ENCODE peak calls at places on chromosomes 5 and 9, in nine cellular contexts. Y is endothelial cell, S is omental fat pad, U is AG04450, C is GM13976, N is PC-3, J is bronchial epithelial cell, M is fibroblast of lung, Z is choroid plexus epithelial cell. O is an unnamed sample.

GRCh38 chr9:97470076-97470475 is 31.4 kb upstream of the TMOD1 start:
- DNase-seq in S (no peak), J (peak), Z (no peak), N (peak), M (no peak), Y (no peak), C (no peak), U (no peak), O (peak)

GRCh38 chr5:108381034-108381954 is 604 bp downstream of the FBXL17 start:
- DNase-seq in U (no peak), N (peak), C (peak), Z (peak), Y (peak), S (no peak), M (peak), J (peak), O (peak)

GRCh38 chr9:25255216-25255615 is 423.0 kb downstream of the TUSC1 start:
- DNase-seq in Y (no peak), Z (no peak), M (no peak), C (no peak), S (no peak), N (no peak), J (no peak), U (no peak), O (no peak)

GRCh38 chr5:135457424-135458071 is 5.4 kb upstream of the TIFAB start:
- DNase-seq in J (peak), U (no peak), C (peak), Y (peak), N (peak), Z (peak), S (no peak), M (peak), O (peak)

GRCh38 chr9:137301086-137301947 is 754 bp downstream of the NRARP start:
- DNase-seq in C (peak), M (peak), Z (peak), U (no peak), S (no peak), Y (peak), N (peak), J (no peak), O (peak)

GRCh38 chr5:67002832-67003231 is 193.8 kb downstream of the CD180 start:
- DNase-seq in J (no peak), C (no peak), Z (no peak), Y (no peak), N (no peak), U (no peak), M (no peak), S (no peak), O (no peak)

GRCh38 chr5:160363661-160364060 is 6.8 kb downstream of the C1QTNF2 start:
- DNase-seq in Y (no peak), U (no peak), Z (no peak), S (no peak), J (no peak), N (no peak), C (no peak), M (no peak), O (no peak)

GRCh38 chr9:105243015-105243686 is 1.3 kb upstream of the SLC44A1 start:
- DNase-seq in S (no peak), J (no peak), U (no peak), Z (peak), M (peak), Y (peak), C (no peak), N (no peak), O (no peak)

GRCh38 chr5:80607343-80607742 is 37.3 kb upstream of the ANKRD34B start:
- DNase-seq in U (no peak), Y (no peak), Z (no peak), C (no peak), M (no peak), J (no peak), N (no peak), S (no peak), O (no peak)

GRCh38 chr5:55919625-55920024 is 68.5 kb downstream of the IL31RA start:
- DNase-seq in J (no peak), Y (no peak), Z (no peak), U (no peak), C (peak), M (no peak), N (no peak), S (no peak), O (no peak)

DNA sequence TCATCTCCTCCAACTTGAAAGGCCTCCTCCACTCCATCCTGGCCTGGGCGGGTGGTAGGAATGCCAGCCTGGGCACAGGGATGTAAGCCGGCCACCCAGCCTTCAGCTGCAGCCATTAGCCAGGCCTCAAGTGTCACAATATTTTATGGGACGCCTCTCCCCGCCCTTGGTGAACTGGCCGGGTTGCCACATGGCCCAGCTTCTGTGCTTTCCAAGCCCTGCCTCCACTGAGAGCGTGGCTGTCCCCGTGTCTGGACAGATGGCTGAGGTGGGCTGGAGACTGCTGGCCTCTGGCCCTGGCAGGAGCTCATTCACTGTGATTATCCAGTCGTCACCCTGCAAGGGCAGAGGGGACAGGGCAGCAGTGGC is 70.6 kb downstream of the GADD45G start:
- DNase-seq in C (no peak), Z (no peak), U (no peak), J (no peak), Y (no peak), N (no peak), M (no peak), S (no peak), O (no peak)
- TF ChIP-seq CTCF in C (no peak), Z (no peak), U (no peak), J (no peak), Y (no peak), N (no peak), M (no peak), S (no peak), O (no peak)

GRCh38 chr5:128844354-128844923 is 120.8 kb upstream of the SLC27A6 start:
- DNase-seq in U (no peak), M (peak), N (peak), Z (peak), C (peak), J (peak), Y (no peak), S (no peak), O (peak)
- TF ChIP-seq CTCF in U (peak), M (no peak), N (peak), Z (peak), C (no peak), J (peak), Y (peak), S (no peak), O (no peak)

GRCh38 chr5:116472274-116472673 is 102.3 kb downstream of the SEMA6A start:
- DNase-seq in C (no peak), Z (no peak), J (no peak), S (no peak), U (no peak), M (no peak), Y (no peak), N (peak), O (no peak)
- TF ChIP-seq CTCF in C (no peak), Z (no peak), J (no peak), S (no peak), U (no peak), M (no peak), Y (peak), N (peak), O (no peak)

GRCh38 chr5:60668715-60669304 is 31.2 kb downstream of the DEPDC1B start:
- DNase-seq in Y (no peak), M (peak), N (peak), C (peak), J (peak), U (no peak), Z (peak), S (no peak), O (peak)
- TF ChIP-seq CTCF in Y (peak), M (no peak), N (peak), C (peak), J (peak), U (peak), Z (peak), S (no peak), O (no peak)

DNA sequence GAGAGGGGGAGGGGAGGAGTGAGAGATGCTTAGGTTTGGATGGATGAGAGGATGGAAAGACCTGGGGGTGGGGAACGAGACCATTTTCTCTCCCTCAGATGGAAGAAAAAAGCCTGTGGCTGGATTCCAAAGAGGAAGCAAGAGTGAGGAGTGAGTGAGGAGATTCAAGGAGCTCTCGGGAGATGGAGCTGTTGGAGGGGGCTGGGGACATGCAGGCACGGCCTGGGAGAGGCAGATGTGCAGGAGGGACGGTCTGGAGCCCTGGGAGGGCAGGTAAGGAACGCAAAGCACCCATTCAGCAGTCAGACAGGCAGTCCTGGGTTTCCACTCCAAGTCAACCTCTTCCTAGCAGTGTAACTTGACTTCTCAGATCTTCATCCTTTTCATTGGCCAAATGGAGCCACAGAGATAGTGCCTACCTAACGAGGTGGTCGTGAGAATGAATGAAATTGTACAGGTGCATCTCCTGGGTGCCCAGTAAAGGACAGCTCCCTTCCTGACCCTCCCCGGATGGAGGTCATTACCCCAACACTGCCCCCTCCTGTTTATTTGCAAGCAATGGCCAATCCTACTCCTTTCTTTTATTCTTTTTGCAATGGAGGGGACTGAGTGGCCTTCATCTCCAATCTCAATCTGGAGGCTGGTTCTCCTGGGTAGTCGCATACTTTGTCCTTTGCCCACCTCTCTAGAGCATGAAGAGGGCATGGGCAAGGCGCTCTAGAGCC is 52.2 kb downstream of the PCDH1 start:
- DNase-seq in N (peak), U (no peak), M (no peak), Y (no peak), S (no peak), C (peak), J (no peak), Z (peak), O (peak)
- TF ChIP-seq CTCF in N (peak), U (peak), M (peak), Y (no peak), S (no peak), C (peak), J (peak), Z (peak), O (peak)

GRCh38 chr9:119289740-119290139 is 79.5 kb downstream of the BRINP1 start:
- DNase-seq in M (peak), Z (peak), U (no peak), Y (peak), C (peak), S (peak), N (peak), J (peak), O (peak)
- TF ChIP-seq CTCF in M (peak), Z (peak), U (no peak), Y (peak), C (peak), S (no peak), N (peak), J (peak), O (peak)

DNA sequence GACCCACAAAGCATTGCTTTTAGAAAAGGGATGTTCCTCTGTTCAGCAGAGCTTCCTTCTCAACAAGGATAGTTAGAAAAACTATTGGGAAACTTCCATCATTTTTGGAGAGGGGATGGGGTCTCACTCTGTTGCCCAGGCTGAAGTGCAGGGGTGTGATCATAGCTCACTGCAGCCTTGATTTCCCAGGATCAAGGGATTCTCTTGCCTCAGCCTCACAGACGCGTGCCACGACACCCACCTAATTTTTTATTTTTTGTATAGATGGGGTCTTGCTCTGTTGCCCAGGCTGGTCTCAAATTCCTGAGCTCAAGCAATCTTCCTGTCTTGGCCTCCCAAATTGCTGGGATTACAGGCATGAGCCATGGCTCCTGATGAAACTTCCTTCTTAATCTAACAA is 34.8 kb downstream of the PHAX start:
- DNase-seq in M (no peak), J (no peak), Z (no peak), C (no peak), U (no peak), N (no peak), S (no peak), Y (no peak), O (no peak)
- TF ChIP-seq CTCF in M (no peak), J (no peak), Z (no peak), C (no peak), U (no peak), N (no peak), S (no peak), Y (no peak), O (no peak)

GRCh38 chr5:137218471-137218870 is 280.7 kb downstream of the SPOCK1 start:
- DNase-seq in Z (no peak), C (no peak), N (peak), Y (no peak), J (peak), U (no peak), S (no peak), M (peak), O (no peak)

GRCh38 chr5:137221914-137222313 is 277.2 kb downstream of the SPOCK1 start:
- DNase-seq in J (no peak), C (no peak), M (no peak), Z (no peak), Y (no peak), N (no peak), U (no peak), S (no peak), O (no peak)

GRCh38 chr5:137217599-137218200 is 281.4 kb downstream of the SPOCK1 start:
- DNase-seq in C (no peak), U (no peak), Y (no peak), Z (no peak), J (peak), M (peak), N (peak), S (no peak), O (no peak)

GRCh38 chr5:137218896-137219295 is 280.2 kb downstream of the SPOCK1 start:
- DNase-seq in C (no peak), N (peak), Y (no peak), M (peak), J (peak), U (no peak), Z (no peak), S (no peak), O (no peak)

GRCh38 chr5:137220523-137220927 is 278.6 kb downstream of the SPOCK1 start:
- DNase-seq in M (peak), N (peak), C (peak), U (no peak), J (peak), Z (peak), Y (peak), S (no peak), O (peak)
- TF ChIP-seq CTCF in M (peak), N (peak), C (peak), U (peak), J (peak), Z (peak), Y (peak), S (no peak), O (no peak)